ENCODE peak calls at places on chromosome 3, in five cellular contexts. R is K562, B is A549, W is endothelial cell of umbilical vein, Q is HepG2. A is an unnamed sample.

GRCh38 chr3:127449489-127450212 is 140.9 kb downstream of the TPRA1 start:
- DNase-seq in R (no peak), B (no peak), W (no peak), Q (no peak), A (no peak)

GRCh38 chr3:111727843-111728565 is 131.1 kb upstream of the PHLDB2 start:
- DNase-seq in R (no peak), B (no peak), W (no peak), Q (no peak), A (no peak)

GRCh38 chr3:82030932-82031331 is 269.5 kb upstream of the GBE1 start:
- DNase-seq in R (no peak), B (no peak), W (no peak), Q (no peak), A (no peak)

GRCh38 chr3:39317571-39318169 is 11.8 kb upstream of the CCR8 start:
- DNase-seq in R (no peak), B (peak; percentile 65), W (no peak), Q (peak; percentile 95), A (no peak)

GRCh38 chr3:41363830-41364523 is 164.7 kb downstream of the CTNNB1 start:
- DNase-seq in R (no peak), B (no peak), W (no peak), Q (peak; percentile 72), A (no peak)

GRCh38 chr3:43035801-43036340 is 56.8 kb downstream of the GASK1A start:
- DNase-seq in R (no peak), B (no peak), W (no peak), Q (no peak), A (no peak)

GRCh38 chr3:127834771-127835170 is 12.5 kb upstream of the MGLL start:
- DNase-seq in R (no peak), B (no peak), W (no peak), Q (no peak), A (no peak)

GRCh38 chr3:187978433-187979011 is 175.4 kb upstream of the LPP start:
- DNase-seq in R (no peak), B (no peak), W (no peak), Q (no peak), A (no peak)

GRCh38 chr3:134197681-134198261 is 52.9 kb downstream of the RYK start:
- DNase-seq in R (peak; percentile 38), B (peak; percentile 44), W (peak; percentile 72), Q (peak; percentile 48), A (no peak)

GRCh38 chr3:111277226-111277625 is 205.6 kb downstream of the NECTIN3 start:
- DNase-seq in R (no peak), B (peak; percentile 5), W (no peak), Q (no peak), A (no peak)

GRCh38 chr3:190326930-190327329 is 4.7 kb upstream of the CLDN1 start:
- DNase-seq in R (no peak), B (no peak), W (no peak), Q (no peak), A (no peak)

GRCh38 chr3:139280027-139280671 is 63.7 kb upstream of the MRPS22 start:
- DNase-seq in R (no peak), B (no peak), W (no peak), Q (no peak), A (no peak)

GRCh38 chr3:56122911-56123310 is 345.4 kb downstream of the ERC2 start:
- DNase-seq in R (no peak), B (no peak), W (no peak), Q (no peak), A (no peak)

GRCh38 chr3:10570196-10570946 is 65.0 kb upstream of the ATP2B2 start:
- DNase-seq in R (no peak), B (no peak), W (no peak), Q (no peak), A (no peak)

GRCh38 chr3:52248816-52249547 is 3.4 kb downstream of the PPM1M start:
- DNase-seq in R (no peak), B (no peak), W (peak; percentile 38), Q (no peak), A (no peak)

GRCh38 chr3:15595955-15596354 is 5.4 kb downstream of the HACL1 start:
- DNase-seq in R (no peak), B (no peak), W (no peak), Q (no peak), A (no peak)

GRCh38 chr3:52062499-52062898 is 6.1 kb upstream of the DUSP7 start:
- DNase-seq in R (no peak), B (peak; percentile 70), W (peak; percentile 54), Q (no peak), A (no peak)

GRCh38 chr3:51110586-51110985 is 274.5 kb upstream of the MANF start:
- DNase-seq in R (no peak), B (no peak), W (no peak), Q (no peak), A (no peak)

GRCh38 chr3:190010486-190010885 is 110.2 kb downstream of the P3H2 start:
- DNase-seq in R (no peak), B (no peak), W (no peak), Q (no peak), A (no peak)

GRCh38 chr3:193830791-193831191 is 237.8 kb downstream of the OPA1 start:
- DNase-seq in R (no peak), B (no peak), W (no peak), Q (no peak), A (no peak)

GRCh38 chr3:81502251-81502650 is 259.2 kb downstream of the GBE1 start:
- DNase-seq in R (no peak), B (no peak), W (no peak), Q (no peak), A (no peak)

GRCh38 chr3:134594236-134594825 is 56.5 kb downstream of the KY start:
- DNase-seq in R (no peak), B (no peak), W (no peak), Q (no peak), A (no peak)

GRCh38 chr3:112776000-112776399 is 70.7 kb downstream of the CD200R1L start:
- DNase-seq in R (no peak), B (peak; percentile 25), W (no peak), Q (no peak), A (no peak)

GRCh38 chr3:36394176-36394575 is 13.9 kb downstream of the STAC start:
- DNase-seq in R (no peak), B (no peak), W (no peak), Q (no peak), A (no peak)

GRCh38 chr3:113758389-113759029 is 11.7 kb downstream of the ATP6V1A start:
- DNase-seq in R (no peak), B (no peak), W (no peak), Q (no peak), A (no peak)

GRCh38 chr3:160187288-160187687 is 37.9 kb upstream of the C3orf80 start:
- DNase-seq in R (no peak), B (no peak), W (no peak), Q (no peak), A (no peak)

GRCh38 chr3:172329070-172329469 is 119.2 kb downstream of the GHSR start:
- DNase-seq in R (no peak), B (no peak), W (no peak), Q (no peak), A (no peak)

GRCh38 chr3:148902173-148902791 is 37.2 kb downstream of the CPA3 start:
- DNase-seq in R (no peak), B (no peak), W (no peak), Q (no peak), A (no peak)

GRCh38 chr3:13073042-13073906 is at the start of gene IQSEC1:
- DNase-seq in R (peak; percentile 56), B (no peak), W (no peak), Q (no peak), A (no peak)

GRCh38 chr3:129112308-129113052 is 9.1 kb downstream of the RAB43 start:
- DNase-seq in R (no peak), B (no peak), W (no peak), Q (peak; percentile 32), A (no peak)

DNA sequence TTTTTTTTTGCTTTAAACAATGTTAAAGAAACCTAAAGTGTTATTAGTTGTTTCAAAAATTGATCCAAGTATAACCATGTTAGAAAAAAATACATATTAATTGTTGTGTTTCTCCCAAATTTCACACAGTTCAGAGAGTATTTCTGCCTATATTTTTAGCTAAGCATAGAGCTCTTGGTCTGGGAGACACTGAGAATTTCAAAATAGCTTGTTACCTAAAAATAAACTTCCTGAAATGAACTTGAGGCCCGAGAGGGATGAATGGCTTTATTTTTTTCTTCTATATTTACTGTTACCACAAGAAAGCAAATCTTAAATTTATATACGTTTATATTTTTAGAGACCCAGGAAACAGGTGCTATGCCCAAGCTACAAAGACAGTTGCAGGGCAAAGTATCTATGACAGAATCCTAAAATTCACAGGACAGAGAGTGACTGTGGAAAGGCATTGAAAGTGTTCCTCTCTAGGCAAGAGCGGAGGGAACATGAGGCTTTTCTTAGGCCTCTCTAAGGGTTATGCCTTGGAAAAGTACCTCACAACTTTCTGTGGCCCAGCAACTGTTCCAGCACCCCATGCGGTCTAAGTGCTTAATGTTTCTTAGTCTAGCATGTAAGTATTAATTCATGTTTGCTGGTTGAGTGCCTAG is 36.4 kb downstream of the TGFBR2 start:
- DNase-seq in R (no peak), B (no peak), W (no peak), Q (no peak), A (no peak)
- H3K4me2 ChIP-seq in R (no peak overlapping the region), B (no peak overlapping the region), W (no peak overlapping the region), Q (no peak overlapping the region), A (no peak overlapping the region)

DNA sequence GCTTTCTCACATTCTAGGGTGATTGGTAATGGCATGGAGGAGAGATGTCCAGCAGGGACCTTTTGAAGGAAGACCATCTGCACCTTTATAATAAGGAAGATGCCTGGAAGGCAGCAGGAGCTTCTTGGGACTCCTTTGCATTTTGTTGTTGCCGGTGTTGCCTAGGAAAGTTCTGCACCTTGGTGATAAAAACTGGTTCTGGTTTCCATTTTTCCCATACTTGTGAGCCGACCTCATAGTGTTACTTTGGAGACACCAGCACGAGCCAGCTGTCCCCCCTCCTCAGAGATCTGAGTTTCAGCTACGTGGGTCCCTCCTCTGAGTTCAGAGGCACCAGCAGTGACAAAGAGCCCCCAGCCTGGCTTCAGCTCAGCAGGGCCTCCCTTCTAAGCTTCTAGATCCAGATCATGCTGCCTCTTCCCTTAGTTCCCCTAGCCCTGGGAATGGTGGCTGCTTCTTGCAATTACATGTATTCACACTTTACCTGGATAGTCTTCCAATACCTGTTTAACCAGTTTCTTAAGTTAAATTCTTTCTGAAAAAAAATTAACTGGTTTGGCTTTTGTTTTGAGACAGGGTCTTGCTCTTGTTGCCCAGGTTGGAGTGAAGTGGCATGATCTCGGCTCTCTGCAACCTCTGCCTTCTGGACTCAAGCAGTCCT is 18.0 kb upstream of the FSTL1 start:
- DNase-seq in R (no peak), B (no peak), W (no peak), Q (no peak), A (no peak)
- TF ChIP-seq JUN in R (no peak), B (no peak), W (no peak), Q (no peak), A (no peak)

GRCh38 chr3:141278196-141279073 is 46.8 kb downstream of the PXYLP1 start:
- DNase-seq in R (no peak), B (no peak), W (peak; percentile 7), Q (no peak), A (no peak)
- H3K4me2 ChIP-seq in R (no peak overlapping the region), B (no peak overlapping the region), W (no peak overlapping the region), Q (no peak overlapping the region), A (no peak overlapping the region)

GRCh38 chr3:197573048-197573767 is 17.4 kb upstream of the BDH1 start:
- DNase-seq in R (no peak), B (no peak), W (no peak), Q (peak; percentile 94), A (no peak)
- TF ChIP-seq JUN in R (no peak), B (no peak), W (no peak), Q (peak; percentile 63), A (no peak)

A was measured in H1.